ENCODE peak calls at places on chromosomes 5 and 9, in five cellular contexts. V is body of pancreas; M is activated CD4-positive, alpha-beta memory T cell treated with anti-CD3 and anti-CD28 coated beads, Interleukin-2, amount 10 ng/mL, durations not matched to agents 7 days and 5 days; F is aorta; I is WTC11. B is an unnamed sample.

GRCh38 chr5:173245319-173246134 is 10.5 kb upstream of the NKX2-5 start:
- DNase-seq in F (no peak), V (no peak), M (no peak), I (peak), B (peak)

GRCh38 chr9:120876842-120877240 is at the start of gene PHF19:
- DNase-seq in F (peak), M (no peak), V (no peak), I (no peak), B (peak)

GRCh38 chr9:32378993-32379729 is 5.3 kb upstream of the ACO1 start:
- DNase-seq in V (peak), I (no peak), M (peak), F (no peak), B (no peak)

GRCh38 chr9:137876781-137877386 is 698 bp upstream of the CACNA1B start:
- DNase-seq in M (no peak), I (peak), F (no peak), V (no peak), B (no peak)

GRCh38 chr9:121156263-121156731 is 45.4 kb downstream of the RAB14 start:
- DNase-seq in I (no peak), M (no peak), V (no peak), F (no peak), B (no peak)

GRCh38 chr9:85045271-85045670 is 375.7 kb downstream of the NTRK2 start:
- DNase-seq in F (no peak), V (no peak), M (no peak), I (no peak), B (no peak)

GRCh38 chr9:97705354-97705950 is 8.3 kb upstream of the XPA start:
- DNase-seq in M (no peak), V (no peak), I (no peak), F (no peak), B (no peak)

GRCh38 chr9:136808075-136808780 is 480 bp downstream of the RABL6 start:
- DNase-seq in F (peak), M (peak), I (no peak), V (peak), B (peak)

GRCh38 chr9:6667633-6668280 is 22.2 kb upstream of the GLDC start:
- DNase-seq in F (no peak), M (no peak), I (no peak), V (no peak), B (no peak)

GRCh38 chr9:137828527-137829259 is 48.9 kb upstream of the CACNA1B start:
- DNase-seq in M (no peak), V (no peak), I (peak), F (no peak), B (no peak)

GRCh38 chr5:103013933-103014552 is 105.9 kb downstream of the GIN1 start:
- DNase-seq in M (no peak), F (no peak), I (no peak), V (no peak), B (no peak)

B was measured in left lung.